ENCODE peak calls at places on chromosome 6, in seven cellular contexts. Q is GM12878, S is K562, K is HepG2, I is HCT116, X is H1, U is SK-N-SH. B is an unnamed sample.

GRCh38 chr6:34834789-34835518 is 43.1 kb downstream of the BLTP3A start:
- DNase-seq in K (no peak), I (no peak), X (no peak), U (no peak), Q (no peak), S (peak), B (no peak)

GRCh38 chr6:134173007-134173690 is 120.7 kb upstream of the SLC2A12 start:
- DNase-seq in U (no peak), X (no peak), S (no peak), I (no peak), Q (no peak), K (no peak), B (no peak)

GRCh38 chr6:12369781-12370262 is 79.7 kb downstream of the EDN1 start:
- DNase-seq in U (no peak), I (no peak), K (no peak), X (no peak), Q (peak), S (no peak), B (no peak)

GRCh38 chr6:158567871-158568401 is 8.0 kb downstream of the TMEM181 start:
- DNase-seq in K (no peak), I (no peak), Q (no peak), U (no peak), S (no peak), X (no peak), B (no peak)

GRCh38 chr6:100881707-100882040 is 545 bp upstream of the ASCC3 start:
- DNase-seq in S (no peak), K (no peak), I (no peak), U (no peak), X (no peak), Q (no peak), B (no peak)

GRCh38 chr6:20876016-20876415 is 341.8 kb downstream of the CDKAL1 start:
- DNase-seq in X (no peak), K (no peak), S (no peak), I (no peak), Q (no peak), U (peak), B (no peak)

GRCh38 chr6:141675957-141676356 is 456.8 kb upstream of the GJE1 start:
- DNase-seq in K (no peak), U (no peak), X (no peak), I (peak), S (no peak), Q (no peak), B (no peak)

GRCh38 chr6:1499798-1500197 is 109.9 kb upstream of the FOXC1 start:
- DNase-seq in S (no peak), K (no peak), U (no peak), Q (no peak), X (no peak), I (no peak), B (no peak)

GRCh38 chr6:69179681-69180080 is 544.6 kb downstream of the ADGRB3 start:
- DNase-seq in U (no peak), S (no peak), X (no peak), K (peak), Q (no peak), I (no peak), B (no peak)

GRCh38 chr6:7050911-7051779 is 56.6 kb upstream of the RREB1 start:
- DNase-seq in I (no peak), U (no peak), X (peak), K (no peak), Q (no peak), S (no peak), B (peak)

GRCh38 chr6:145587342-145587741 is 148.0 kb downstream of the EPM2A start:
- DNase-seq in U (peak), X (no peak), I (no peak), K (no peak), S (no peak), Q (no peak), B (no peak)

GRCh38 chr6:143510991-143511891 is at the start of gene FUCA2:
- DNase-seq in Q (peak), U (peak), S (peak), X (peak), K (peak), I (peak), B (peak)

GRCh38 chr6:26296857-26297648 is 67.9 kb upstream of the BTN3A2 start:
- DNase-seq in I (no peak), K (no peak), X (no peak), U (no peak), S (peak), Q (no peak), B (no peak)

GRCh38 chr6:71420693-71421328 is 132.2 kb downstream of the OGFRL1 start:
- DNase-seq in I (no peak), Q (no peak), K (no peak), U (peak), X (peak), S (no peak), B (peak)

GRCh38 chr6:133099573-133099972 is 141.6 kb upstream of the EYA4 start:
- DNase-seq in U (no peak), K (peak), Q (no peak), S (no peak), X (no peak), I (peak), B (no peak)

GRCh38 chr6:156980515-156980914 is 203.3 kb downstream of the ARID1B start:
- DNase-seq in Q (no peak), X (no peak), I (no peak), U (peak), S (no peak), K (no peak), B (no peak)
- TF ChIP-seq JUND in Q (no peak), X (no peak), I (no peak), U (no peak), S (no peak), K (no peak), B (no peak)

DNA sequence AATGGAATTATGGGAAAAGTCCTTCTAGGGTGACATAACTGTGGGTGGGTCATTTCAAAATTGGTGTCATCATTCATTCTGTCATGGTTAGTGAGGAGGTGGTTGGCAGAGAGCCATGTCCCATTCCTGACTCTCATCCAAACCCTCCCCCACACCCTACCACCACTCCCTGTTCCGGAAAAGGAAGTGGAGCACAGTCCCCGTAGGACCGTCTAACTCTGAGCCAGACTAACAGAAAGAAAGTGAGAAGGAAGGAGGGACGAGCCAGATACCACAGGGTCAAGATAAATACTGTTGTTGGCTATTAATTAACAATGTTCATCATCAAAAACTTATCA is 4.8 kb downstream of the TRIM10 start:
- DNase-seq in S (peak), K (peak), I (peak), X (no peak), Q (no peak), U (no peak), B (no peak)
- TF ChIP-seq JUND in S (peak), K (no peak), I (peak), X (no peak), Q (no peak), U (no peak), B (no peak)

DNA sequence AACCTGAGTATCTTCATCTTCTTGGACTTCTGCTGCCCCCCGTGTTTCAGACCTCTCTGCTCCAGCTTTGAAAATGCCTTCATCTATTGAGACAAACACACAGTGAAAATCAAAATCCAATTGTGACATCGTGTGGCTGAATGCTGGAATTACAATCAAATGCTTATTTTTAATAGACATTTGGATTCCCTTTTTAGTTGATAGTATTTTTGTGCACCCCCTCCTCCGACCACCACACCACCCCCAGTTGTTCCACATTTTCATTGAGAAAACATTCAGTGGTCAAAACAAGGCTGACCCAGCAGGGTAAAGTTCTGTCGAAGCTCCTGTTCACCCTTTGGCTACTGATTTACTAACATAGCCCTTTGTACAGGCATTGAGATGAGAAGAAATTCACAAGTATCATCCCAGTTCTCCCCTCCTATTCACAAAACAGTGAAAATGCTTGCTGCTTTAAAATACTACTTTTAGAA is 79.0 kb downstream of the NRSN1 start:
- DNase-seq in U (peak), I (peak), Q (peak), X (no peak), K (peak), S (peak), B (peak)
- TF ChIP-seq JUND in U (no peak), I (no peak), Q (no peak), X (no peak), K (no peak), S (no peak), B (no peak)

GRCh38 chr6:113668712-113669408 is 188.3 kb upstream of the MARCKS start:
- DNase-seq in X (no peak), I (no peak), S (no peak), Q (no peak), K (peak), U (no peak), B (no peak)
- TF ChIP-seq JUND in X (no peak), I (no peak), S (no peak), Q (no peak), K (no peak), U (no peak), B (no peak)

GRCh38 chr6:17932362-17932852 is 55.0 kb downstream of the KIF13A start:
- DNase-seq in K (peak), S (peak), Q (no peak), I (no peak), U (no peak), X (no peak), B (no peak)
- TF ChIP-seq JUND in K (peak), S (peak), Q (no peak), I (no peak), U (no peak), X (no peak), B (no peak)

GRCh38 chr6:169075211-169075621 is 178.4 kb downstream of the THBS2 start:
- DNase-seq in K (no peak), Q (no peak), U (no peak), I (no peak), X (no peak), S (no peak), B (no peak)
- TF ChIP-seq JUND in K (no peak), Q (no peak), U (no peak), I (no peak), X (no peak), S (no peak), B (no peak)

GRCh38 chr6:167031082-167031709 is 32.0 kb downstream of the CEP43 start:
- DNase-seq in S (no peak), X (no peak), U (peak), Q (no peak), I (no peak), K (no peak), B (no peak)
- TF ChIP-seq JUND in S (no peak), X (no peak), U (no peak), Q (no peak), I (no peak), K (no peak), B (no peak)

DNA sequence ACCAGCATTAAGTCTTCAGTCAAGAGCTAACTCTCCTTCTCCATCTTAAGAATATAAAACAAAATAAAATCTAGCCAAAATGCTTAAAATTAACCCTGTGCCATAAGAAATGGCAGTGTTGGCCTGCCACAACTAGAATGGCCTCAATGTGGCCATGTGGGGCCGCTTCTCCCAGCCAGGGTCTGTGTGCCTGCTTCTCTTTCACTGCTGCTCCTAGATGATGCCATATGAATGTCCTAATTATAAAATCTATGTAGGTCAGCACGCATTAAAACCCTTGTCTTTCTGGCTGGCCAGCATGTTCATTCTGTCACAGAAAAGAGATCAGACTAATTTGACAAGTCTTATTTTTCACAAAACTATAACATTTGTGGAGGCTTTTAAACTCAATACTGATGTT is 102.6 kb downstream of the C6orf118 start:
- DNase-seq in Q (no peak), X (no peak), U (no peak), S (no peak), I (no peak), K (no peak), B (no peak)
- TF ChIP-seq JUND in Q (no peak), X (no peak), U (no peak), S (no peak), I (no peak), K (no peak), B (no peak)

B was measured in T47D.